ENCODE peak calls at places on chromosomes 3 and 15, in nine cellular contexts. J is GM12878; M is CD8-positive, alpha-beta T cell; T is CD4-positive, alpha-beta memory T cell; Y is fibroblast of lung; B is right atrium auricular region; E is GM23248; K is tibial nerve; O is heart right ventricle. S is an unnamed sample.
A peak's percentile ranks its signal among the peaks of the same experiment; 100 is the strongest.

GRCh38 chr15:33808720-33809119 is 159.6 kb upstream of the CHRM5 start:
- DNase-seq in J (no peak), M (no peak), T (no peak), Y (no peak), B (no peak), E (no peak), K (no peak), O (no peak), S (no peak)

GRCh38 chr15:92714071-92714456 is 58.5 kb upstream of the FAM174B start:
- DNase-seq in J (no peak), M (peak; percentile 22), T (no peak), Y (peak; percentile 58), B (no peak), E (peak; percentile 66), K (no peak), O (no peak), S (no peak)

GRCh38 chr3:74561881-74562280 is 52.6 kb downstream of the CNTN3 start:
- DNase-seq in J (no peak), M (no peak), T (no peak), Y (peak; percentile 1), B (no peak), E (peak; percentile 96), K (no peak), O (no peak), S (no peak)

GRCh38 chr3:173814809-173815208 is 417.3 kb downstream of the NLGN1 start:
- DNase-seq in J (no peak), M (no peak), T (no peak), Y (no peak), B (no peak), E (no peak), K (no peak), O (no peak), S (no peak)

GRCh38 chr3:114718897-114719208 is 425.0 kb downstream of the TIGIT start:
- DNase-seq in J (no peak), M (no peak), T (no peak), Y (no peak), B (no peak), E (no peak), K (no peak), O (no peak), S (no peak)

GRCh38 chr3:17176757-17177156 is 292.0 kb downstream of the PLCL2 start:
- DNase-seq in J (no peak), M (no peak), T (no peak), Y (no peak), B (no peak), E (no peak), K (no peak), O (no peak), S (no peak)

GRCh38 chr3:160486459-160486869 is 36.9 kb upstream of the TRIM59 start:
- DNase-seq in J (no peak), M (no peak), T (peak; percentile 19), Y (peak; percentile 50), B (no peak), E (peak; percentile 79), K (no peak), O (no peak), S (no peak)

GRCh38 chr3:52636673-52637072 is 49.0 kb downstream of the PBRM1 start:
- DNase-seq in J (no peak), M (no peak), T (no peak), Y (peak; percentile 35), B (no peak), E (peak; percentile 77), K (no peak), O (no peak), S (no peak)

GRCh38 chr15:49215768-49216739 is 46.0 kb downstream of the GALK2 start:
- DNase-seq in J (peak; percentile 38), M (no peak), T (no peak), Y (peak; percentile 26), B (no peak), E (no peak), K (no peak), O (peak; percentile 45), S (no peak)

GRCh38 chr3:72123908-72124441 is 339.0 kb upstream of the PROK2 start:
- DNase-seq in J (peak; percentile 19), M (no peak), T (no peak), Y (peak; percentile 91), B (peak; percentile 86), E (peak; percentile 85), K (peak; percentile 82), O (peak; percentile 62), S (no peak)

GRCh38 chr15:85693277-85693676 is 101.4 kb downstream of the KLHL25 start:
- DNase-seq in J (no peak), M (no peak), T (no peak), Y (no peak), B (no peak), E (no peak), K (no peak), O (no peak), S (no peak)

GRCh38 chr3:196624008-196624790 is 15.3 kb upstream of the NRROS start:
- DNase-seq in J (no peak), M (peak; percentile 32), T (no peak), Y (no peak), B (no peak), E (no peak), K (no peak), O (peak; percentile 33), S (no peak)

GRCh38 chr3:157914882-157915281 is 191.3 kb downstream of the SHOX2 start:
- DNase-seq in J (no peak), M (no peak), T (no peak), Y (peak; percentile 2), B (no peak), E (no peak), K (no peak), O (no peak), S (no peak)

GRCh38 chr15:38068600-38068999 is 134.2 kb downstream of the TMCO5A start:
- DNase-seq in J (no peak), M (no peak), T (no peak), Y (peak; percentile 21), B (no peak), E (peak; percentile 26), K (no peak), O (no peak), S (no peak)

GRCh38 chr15:70715840-70716510 is 47.4 kb downstream of the UACA start:
- DNase-seq in J (no peak), M (no peak), T (no peak), Y (peak; percentile 75), B (no peak), E (peak; percentile 19), K (no peak), O (no peak), S (no peak)

DNA sequence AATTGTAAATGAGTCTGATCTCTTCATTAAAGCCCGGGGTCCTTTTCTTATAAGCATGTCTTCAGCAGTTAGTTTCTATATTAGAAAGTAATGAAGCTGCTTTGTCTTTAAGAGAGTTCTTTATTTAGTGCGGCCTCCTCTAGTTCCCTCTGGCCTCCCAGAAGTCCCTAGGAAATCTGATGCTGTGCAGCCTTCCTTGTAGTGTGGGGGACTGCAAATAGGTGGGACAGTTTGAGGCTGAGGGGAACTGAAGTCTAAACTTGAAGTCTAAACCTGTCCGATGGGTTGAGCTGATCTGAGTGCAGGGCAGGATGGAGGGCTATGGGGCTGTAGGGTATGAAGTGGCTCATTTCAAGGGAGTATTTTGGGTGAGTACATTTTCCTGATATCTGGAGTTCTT is 1.4 kb downstream of the CD276 start:
- DNase-seq in J (no peak), M (no peak), T (no peak), Y (no peak), B (no peak), E (peak; percentile 47), K (no peak), O (no peak), S (no peak)
- H3K4me3 ChIP-seq in J (no peak overlapping the region), M (no peak overlapping the region), T (no peak overlapping the region), Y (peak overlapping the region; percentile 84), B (peak overlapping the region; percentile 90), E (peak overlapping the region; percentile 80), K (no peak overlapping the region), O (peak overlapping the region; percentile 9), S (no peak overlapping the region)

DNA sequence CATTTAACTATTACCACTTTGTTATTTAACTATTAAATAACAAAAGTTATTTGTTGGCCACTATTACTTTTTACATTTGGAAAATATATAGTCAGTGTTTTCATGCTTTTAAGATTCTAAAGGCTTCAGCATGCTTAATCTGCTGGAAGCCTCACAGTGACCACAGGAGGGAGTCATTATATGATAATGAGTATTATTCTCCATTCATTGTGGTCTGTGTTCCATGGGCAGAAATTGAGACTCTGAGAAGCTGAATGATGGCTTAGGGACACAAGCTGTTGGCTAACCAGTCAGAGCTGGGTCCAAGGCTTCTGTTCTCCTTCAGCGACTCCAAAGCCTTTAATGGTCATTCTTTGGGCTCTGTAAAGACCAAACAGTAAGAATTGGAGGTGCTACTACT is 64.7 kb downstream of the BFSP2 start:
- DNase-seq in J (no peak), M (no peak), T (no peak), Y (peak; percentile 55), B (no peak), E (peak; percentile 73), K (no peak), O (no peak), S (no peak)
- H3K4me1 ChIP-seq in J (peaks cover 58% of the 10 kb centered on the region), M (peaks cover 22% of the 10 kb centered on the region), T (peaks cover 21% of the 10 kb centered on the region), Y (no peaks in the 10 kb centered on the region), B (no peaks in the 10 kb centered on the region), E (no peaks in the 10 kb centered on the region), K (no peaks in the 10 kb centered on the region), O (peaks cover 9% of the 10 kb centered on the region), S (peaks cover 16% of the 10 kb centered on the region)

GRCh38 chr3:187903697-187904096 is 158.4 kb upstream of the BCL6 start:
- DNase-seq in J (no peak), M (no peak), T (no peak), Y (no peak), B (no peak), E (no peak), K (no peak), O (no peak), S (no peak)

GRCh38 chr3:187900961-187901755 is 155.9 kb upstream of the BCL6 start:
- DNase-seq in J (no peak), M (no peak), T (no peak), Y (no peak), B (no peak), E (no peak), K (no peak), O (no peak), S (no peak)

GRCh38 chr3:187902041-187902471 is 156.8 kb upstream of the BCL6 start:
- DNase-seq in J (peak; percentile 5), M (no peak), T (no peak), Y (no peak), B (no peak), E (no peak), K (no peak), O (no peak), S (no peak)

GRCh38 chr3:187906416-187906815 is 161.1 kb upstream of the BCL6 start:
- DNase-seq in J (no peak), M (no peak), T (no peak), Y (no peak), B (no peak), E (no peak), K (peak; percentile 43), O (no peak), S (no peak)

DNA sequence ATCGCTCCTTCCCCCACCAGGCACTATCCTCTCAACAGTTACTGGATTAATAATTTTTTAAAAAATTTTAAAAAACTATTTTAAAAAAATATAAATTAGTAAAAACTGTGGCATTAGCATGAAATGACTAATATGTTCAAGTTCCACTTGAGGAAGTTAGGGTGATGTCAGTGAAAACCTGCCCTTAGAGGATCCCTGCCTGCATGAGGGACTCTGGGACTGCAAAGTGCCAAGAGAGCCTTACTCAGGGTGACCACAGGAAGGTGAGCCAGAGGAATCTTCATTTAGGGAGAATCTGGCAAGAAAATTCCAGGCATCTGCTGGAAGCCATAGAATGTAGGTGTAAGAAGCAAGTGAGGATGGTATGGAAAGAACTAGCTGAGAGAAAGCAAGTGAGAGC is 157.7 kb upstream of the BCL6 start:
- DNase-seq in J (no peak), M (no peak), T (no peak), Y (peak; percentile 41), B (no peak), E (peak; percentile 41), K (no peak), O (no peak), S (no peak)
- H3K36me3 ChIP-seq in J (no peaks in the 10 kb centered on the region), M (no peaks in the 10 kb centered on the region), T (no peaks in the 10 kb centered on the region), Y (no peaks in the 10 kb centered on the region), B (no peaks in the 10 kb centered on the region), E (no peaks in the 10 kb centered on the region), K (no peaks in the 10 kb centered on the region), O (no peaks in the 10 kb centered on the region), S (no peaks in the 10 kb centered on the region)

GRCh38 chr3:184563569-184563925 is 2.0 kb downstream of the EPHB3 start:
- DNase-seq in J (no peak), M (no peak), T (no peak), Y (no peak), B (no peak), E (peak; percentile 36), K (no peak), O (no peak), S (no peak)
- H3K4me3 ChIP-seq in J (no peak overlapping the region), M (no peak overlapping the region), T (no peak overlapping the region), Y (peak overlapping the region; percentile 40), B (peak overlapping the region; percentile 73), E (peak overlapping the region; percentile 81), K (peak overlapping the region; percentile 65), O (no peak overlapping the region), S (no peak overlapping the region)

S was measured in CD4-positive, CD25-positive, alpha-beta regulatory T cell.